ENCODE peak calls at places on chromosomes 13 and 19, in ten cellular contexts. K, D, G, X, F, P, J, Y, O and W are unnamed samples.
A peak's percentile ranks its signal among the peaks of the same experiment; 100 is the strongest.

GRCh38 chr13:48730971-48731658 is 77.4 kb downstream of the CYSLTR2 start:
- ATAC-seq in K (no peak), D (no peak), G (no peak), X (peak; percentile 86), F (no peak), P (no peak), J (no peak), Y (peak; percentile 71), O (no peak), W (no peak)

GRCh38 chr13:88896466-88896865 is 1225.3 kb downstream of the SLITRK5 start:
- ATAC-seq in K (no peak), D (no peak), G (no peak), X (no peak), F (no peak), P (peak; percentile 30), J (peak; percentile 40), Y (no peak), O (no peak), W (no peak)

GRCh38 chr19:38062959-38063786 is 156.2 kb downstream of the SIPA1L3 start:
- ATAC-seq in K (no peak), D (no peak), G (peak; percentile 44), X (no peak), F (peak; percentile 71), P (no peak), J (no peak), Y (no peak), O (no peak), W (no peak)

GRCh38 chr13:98158172-98158907 is 15.4 kb downstream of the FARP1 start:
- ATAC-seq in K (no peak), D (no peak), G (no peak), X (no peak), F (no peak), P (no peak), J (no peak), Y (no peak), O (no peak), W (no peak)

GRCh38 chr19:44762033-44762432 is 13.5 kb downstream of the BCL3 start:
- ATAC-seq in K (no peak), D (no peak), G (no peak), X (no peak), F (no peak), P (no peak), J (peak; percentile 32), Y (no peak), O (no peak), W (no peak)

GRCh38 chr13:51577690-51578089 is 6.6 kb upstream of the WDFY2 start:
- ATAC-seq in K (no peak), D (no peak), G (no peak), X (peak; percentile 80), F (no peak), P (no peak), J (no peak), Y (no peak), O (no peak), W (no peak)

GRCh38 chr19:45362291-45362690 is 8.1 kb downstream of the ERCC2 start:
- ATAC-seq in K (no peak), D (no peak), G (no peak), X (no peak), F (no peak), P (no peak), J (no peak), Y (no peak), O (no peak), W (no peak)

GRCh38 chr13:73933795-73934194 is 200.4 kb downstream of the KLF12 start:
- ATAC-seq in K (no peak), D (no peak), G (no peak), X (no peak), F (no peak), P (no peak), J (no peak), Y (no peak), O (no peak), W (no peak)

DNA sequence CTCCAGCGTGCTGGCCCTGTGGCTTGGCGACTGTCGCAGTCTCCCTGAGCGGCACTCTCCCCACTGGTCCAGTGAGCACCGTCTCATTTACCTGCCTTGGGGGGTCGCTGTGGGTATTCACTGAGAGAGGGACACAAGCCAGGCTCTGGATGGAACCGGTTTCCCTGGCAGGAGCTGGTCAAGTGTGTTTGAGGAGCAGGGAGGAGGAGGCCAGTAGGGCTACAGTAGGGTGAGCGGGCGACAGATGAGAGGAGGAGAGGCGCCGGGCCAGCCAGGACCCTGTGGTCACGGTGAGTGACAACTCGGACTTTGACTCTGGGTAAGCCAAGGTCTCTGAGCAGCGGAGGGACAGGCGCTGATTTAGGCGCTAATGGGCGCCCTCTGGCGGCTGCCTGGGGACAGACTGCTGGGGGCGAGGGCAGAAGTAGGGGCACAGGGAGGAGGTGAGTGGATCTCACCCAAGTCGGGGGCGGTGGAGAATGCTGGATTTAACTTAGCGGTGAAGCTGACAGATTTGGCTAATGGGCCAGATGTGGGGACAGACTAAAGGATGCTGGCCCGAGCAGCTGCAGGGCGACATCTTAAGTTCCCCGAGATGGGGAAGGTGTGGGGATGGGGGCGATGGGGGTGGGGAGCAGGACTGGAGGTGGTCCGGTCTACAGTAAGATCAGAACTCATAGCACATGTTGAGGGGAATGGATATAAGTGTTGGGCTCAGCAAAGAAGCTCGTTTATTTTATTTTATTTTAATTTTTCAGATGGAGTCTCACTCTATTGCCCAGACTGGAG is 4.7 kb upstream of the PRMT1 start:
- ATAC-seq in K (no peak), D (peak; percentile 16), G (no peak), X (no peak), F (peak; percentile 40), P (peak; percentile 42), J (peak; percentile 52), Y (no peak), O (no peak), W (no peak)
- H3K27ac ChIP-seq in K (peak overlapping the region; percentile 59), D (peak overlapping the region; percentile 51), G (peak overlapping the region; percentile 77), X (no peak overlapping the region), F (peak overlapping the region; percentile 23), P (peak overlapping the region; percentile 39), J (peak overlapping the region; percentile 51), Y (peak overlapping the region; percentile 32), O (no peak overlapping the region), W (peak overlapping the region; percentile 47)

GRCh38 chr19:13795595-13796300 is 505 bp downstream of the ZSWIM4 start:
- ATAC-seq in K (peak; percentile 42), D (peak; percentile 0), G (no peak), X (peak; percentile 1), F (peak; percentile 43), P (peak; percentile 3), J (peak; percentile 65), Y (peak; percentile 1), O (no peak), W (peak; percentile 22)

GRCh38 chr19:13794752-13795589 is at the start of gene ZSWIM4:
- ATAC-seq in K (peak; percentile 96), D (peak; percentile 95), G (peak; percentile 97), X (peak; percentile 91), F (peak; percentile 96), P (peak; percentile 98), J (peak; percentile 97), Y (peak; percentile 96), O (peak; percentile 87), W (peak; percentile 98)

GRCh38 chr19:13796301-13797057 is 1.2 kb downstream of the ZSWIM4 start:
- ATAC-seq in K (peak; percentile 50), D (peak; percentile 39), G (no peak), X (peak; percentile 46), F (peak; percentile 66), P (peak; percentile 27), J (peak; percentile 31), Y (peak; percentile 44), O (peak; percentile 33), W (peak; percentile 37)

GRCh38 chr19:13797058-13797440 is 1.8 kb downstream of the ZSWIM4 start:
- ATAC-seq in K (no peak), D (no peak), G (no peak), X (no peak), F (no peak), P (no peak), J (no peak), Y (no peak), O (no peak), W (no peak)

DNA sequence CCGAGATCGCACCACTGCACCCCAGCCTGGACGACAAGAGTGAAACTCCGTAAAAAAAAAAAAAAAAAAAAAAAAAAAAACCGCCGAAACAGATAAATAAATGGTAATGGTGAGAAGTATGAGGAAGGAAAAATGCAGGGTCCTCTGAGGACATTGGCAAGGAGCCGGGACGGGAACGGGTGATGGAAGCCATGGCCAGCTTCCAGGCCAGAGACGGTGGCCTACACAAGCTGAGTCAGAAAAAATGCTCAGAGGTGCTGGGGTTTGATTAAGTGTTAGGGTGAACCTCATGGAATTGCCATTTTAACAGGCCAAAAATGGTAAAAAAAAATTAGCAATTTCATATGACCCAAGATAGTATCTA is 873 bp upstream of the ZSWIM4 start:
- ATAC-seq in K (peak; percentile 10), D (peak; percentile 14), G (peak; percentile 46), X (no peak), F (no peak), P (no peak), J (no peak), Y (peak; percentile 36), O (peak; percentile 29), W (peak; percentile 43)
- H3K27ac ChIP-seq in K (peak overlapping the region; percentile 87), D (peak overlapping the region; percentile 85), G (peak overlapping the region; percentile 91), X (peak overlapping the region; percentile 94), F (peak overlapping the region; percentile 73), P (peak overlapping the region; percentile 94), J (peak overlapping the region; percentile 63), Y (peak overlapping the region; percentile 90), O (peak overlapping the region; percentile 91), W (peak overlapping the region; percentile 81)

GRCh38 chr19:11539495-11540365 is 1.1 kb downstream of the CNN1 start:
- ATAC-seq in K (no peak), D (no peak), G (no peak), X (no peak), F (peak; percentile 60), P (no peak), J (peak; percentile 55), Y (peak; percentile 58), O (no peak), W (peak; percentile 66)

GRCh38 chr19:11538232-11539036 is at the start of gene CNN1:
- ATAC-seq in K (no peak), D (peak; percentile 18), G (no peak), X (no peak), F (peak; percentile 23), P (no peak), J (no peak), Y (peak; percentile 74), O (peak; percentile 67), W (peak; percentile 80)

GRCh38 chr19:11534538-11534937 is 4.1 kb upstream of the CNN1 start:
- ATAC-seq in K (no peak), D (no peak), G (no peak), X (no peak), F (no peak), P (no peak), J (no peak), Y (no peak), O (no peak), W (no peak)

GRCh38 chr19:11540642-11541041 is 2.0 kb downstream of the CNN1 start:
- ATAC-seq in K (no peak), D (no peak), G (no peak), X (no peak), F (no peak), P (no peak), J (no peak), Y (no peak), O (no peak), W (no peak)

DNA sequence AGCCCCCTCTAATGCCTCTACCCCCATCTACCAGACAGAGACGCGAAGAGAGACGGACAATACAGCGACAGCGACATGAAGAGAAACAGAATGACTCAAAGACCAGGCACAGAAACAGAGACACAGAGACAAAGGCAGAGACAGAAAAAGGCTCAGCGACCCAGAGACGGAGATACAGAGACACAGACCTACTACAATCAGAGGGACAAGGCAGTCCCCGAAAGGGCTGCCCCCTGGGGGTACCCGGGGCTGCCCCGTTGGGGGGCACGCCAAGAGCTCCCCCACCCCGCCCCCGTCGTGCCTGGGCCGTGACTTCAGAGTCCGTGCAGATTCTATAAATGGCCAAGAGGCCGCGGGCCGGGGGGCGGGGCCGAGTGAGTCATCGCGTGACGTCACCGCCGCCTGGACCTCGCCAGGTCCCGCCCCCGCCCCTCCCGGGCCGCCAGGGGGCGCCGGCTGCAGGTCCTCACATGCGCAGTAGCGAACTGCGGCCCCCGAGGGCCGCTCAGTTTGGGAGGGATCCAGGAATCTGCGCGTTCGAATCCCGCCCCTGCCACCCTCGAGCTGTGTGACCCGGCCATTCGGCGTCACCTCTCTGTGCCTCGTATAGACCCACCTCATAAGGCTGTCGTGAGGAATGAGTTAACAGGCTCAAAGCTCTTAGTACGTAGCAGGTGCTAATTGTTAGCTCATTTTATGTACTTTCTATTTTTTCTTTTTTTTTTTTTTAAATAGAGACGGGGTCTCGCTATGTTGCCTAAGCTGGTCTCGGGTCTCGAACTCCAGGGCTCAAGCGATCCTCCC is 2.7 kb upstream of the CNN1 start:
- ATAC-seq in K (peak; percentile 94), D (peak; percentile 90), G (peak; percentile 92), X (peak; percentile 34), F (peak; percentile 83), P (peak; percentile 94), J (peak; percentile 89), Y (peak; percentile 84), O (peak; percentile 68), W (peak; percentile 79)
- H3K27ac ChIP-seq in K (peak overlapping the region; percentile 84), D (peak overlapping the region; percentile 62), G (peak overlapping the region; percentile 50), X (peak overlapping the region; percentile 1), F (peak overlapping the region; percentile 85), P (peak overlapping the region; percentile 71), J (no peak overlapping the region), Y (peak overlapping the region; percentile 86), O (peak overlapping the region; percentile 94), W (peak overlapping the region; percentile 98)

GRCh38 chr13:27183561-27184147 is 12.0 kb upstream of the USP12 start:
- ATAC-seq in K (no peak), D (peak; percentile 21), G (peak; percentile 72), X (no peak), F (peak; percentile 44), P (peak; percentile 60), J (no peak), Y (no peak), O (no peak), W (no peak)
- H3K27ac ChIP-seq in K (peak overlapping the region; percentile 63), D (no peak overlapping the region), G (peak overlapping the region; percentile 80), X (no peak overlapping the region), F (peak overlapping the region; percentile 90), P (no peak overlapping the region), J (no peak overlapping the region), Y (no peak overlapping the region), O (no peak overlapping the region), W (no peak overlapping the region)